ENCODE peak calls at places on chromosomes 12 and 14, in ten cellular contexts. Y is keratinocyte; L is choroid plexus epithelial cell; U is COR-L47; J is HuH-7.5; V is hippocampal formation; H is osteoblast; T is aorta; X is activated T-cell treated with anti-CD3 and anti-CD28 coated beads for 48 hours; N is activated CD4-positive, alpha-beta T cell treated with anti-CD3 and anti-CD28 coated beads, Interleukin-2, amount 50 U/mL, for 48 hours. W is an unnamed sample.

GRCh38 chr12:128829870-128830504 is 6.2 kb upstream of the SLC15A4 start:
- DNase-seq in Y (no peak), L (no peak), U (no peak), J (no peak), V (no peak), H (no peak), T (no peak), X (no peak), N (no peak), W (no peak)

GRCh38 chr12:46535907-46536306 is 163.3 kb upstream of the SLC38A2 start:
- DNase-seq in Y (no peak), L (no peak), U (no peak), J (no peak), V (no peak), H (no peak), T (no peak), X (no peak), N (no peak), W (no peak)

GRCh38 chr14:23245282-23245681 is 7.5 kb downstream of the RNF212B start:
- DNase-seq in Y (no peak), L (no peak), U (no peak), J (no peak), V (no peak), H (no peak), T (no peak), X (no peak), N (no peak), W (no peak)

GRCh38 chr12:120327593-120327992 is at the start of gene PLA2G1B:
- DNase-seq in Y (no peak), L (no peak), U (no peak), J (no peak), V (no peak), H (no peak), T (no peak), X (no peak), N (no peak), W (no peak)

GRCh38 chr12:102342281-102343006 is 137.9 kb downstream of the IGF1 start:
- DNase-seq in Y (no peak), L (no peak), U (no peak), J (peak; percentile 32), V (no peak), H (no peak), T (no peak), X (no peak), N (no peak), W (no peak)

GRCh38 chr14:61321385-61322010 is at the start of gene PRKCH:
- DNase-seq in Y (peak; percentile 41), L (peak; percentile 47), U (peak; percentile 50), J (peak; percentile 65), V (no peak), H (peak; percentile 76), T (peak; percentile 87), X (peak; percentile 71), N (peak; percentile 86), W (peak; percentile 11)

GRCh38 chr12:2372735-2373134 is 319.9 kb downstream of the CACNA1C start:
- DNase-seq in Y (no peak), L (no peak), U (no peak), J (no peak), V (no peak), H (no peak), T (peak; percentile 77), X (no peak), N (no peak), W (no peak)

GRCh38 chr14:25150934-25151790 is 101.2 kb upstream of the STXBP6 start:
- DNase-seq in Y (peak; percentile 7), L (peak; percentile 81), U (peak; percentile 53), J (no peak), V (peak; percentile 84), H (peak; percentile 44), T (no peak), X (no peak), N (no peak), W (peak; percentile 75)

GRCh38 chr14:88327497-88327896 is 4.4 kb upstream of the KCNK10 start:
- DNase-seq in Y (no peak), L (no peak), U (peak; percentile 69), J (no peak), V (no peak), H (no peak), T (no peak), X (no peak), N (no peak), W (no peak)

GRCh38 chr12:120514002-120514401 is 15.0 kb downstream of the COQ5 start:
- DNase-seq in Y (no peak), L (no peak), U (no peak), J (no peak), V (peak; percentile 90), H (no peak), T (no peak), X (no peak), N (no peak), W (no peak)

GRCh38 chr12:125340791-125341190 is 275.6 kb downstream of the AACS start:
- DNase-seq in Y (no peak), L (peak; percentile 30), U (no peak), J (no peak), V (peak; percentile 41), H (peak; percentile 56), T (no peak), X (no peak), N (no peak), W (peak; percentile 93)

GRCh38 chr12:17015501-17015900 is 409.5 kb upstream of the LMO3 start:
- DNase-seq in Y (no peak), L (no peak), U (no peak), J (no peak), V (no peak), H (no peak), T (no peak), X (no peak), N (no peak), W (no peak)

GRCh38 chr14:100440207-100440631 is 117.1 kb downstream of the SLC25A47 start:
- DNase-seq in Y (peak; percentile 49), L (peak; percentile 69), U (peak; percentile 85), J (peak; percentile 74), V (peak; percentile 34), H (peak; percentile 89), T (peak; percentile 67), X (no peak), N (peak; percentile 34), W (peak; percentile 68)

GRCh38 chr14:79411403-79412174 is 799.7 kb downstream of the DIO2 start:
- DNase-seq in Y (peak; percentile 5), L (no peak), U (no peak), J (no peak), V (no peak), H (no peak), T (no peak), X (no peak), N (no peak), W (no peak)

GRCh38 chr14:33352821-33353220 is 414.1 kb downstream of the NPAS3 start:
- DNase-seq in Y (no peak), L (peak; percentile 66), U (no peak), J (no peak), V (no peak), H (no peak), T (no peak), X (no peak), N (no peak), W (no peak)

GRCh38 chr12:92141585-92142244 is 3.9 kb downstream of the BTG1 start:
- DNase-seq in Y (no peak), L (no peak), U (no peak), J (no peak), V (no peak), H (no peak), T (no peak), X (no peak), N (no peak), W (peak; percentile 26)

GRCh38 chr14:99118046-99118721 is 153.8 kb downstream of the BCL11B start:
- DNase-seq in Y (no peak), L (no peak), U (no peak), J (no peak), V (no peak), H (no peak), T (peak; percentile 27), X (no peak), N (no peak), W (no peak)

GRCh38 chr14:57487771-57488170 is 5.9 kb downstream of the CCDC198 start:
- DNase-seq in Y (no peak), L (peak; percentile 11), U (no peak), J (no peak), V (no peak), H (no peak), T (no peak), X (no peak), N (no peak), W (peak; percentile 13)

GRCh38 chr12:4118017-4118510 is 155.5 kb upstream of the CCND2 start:
- DNase-seq in Y (no peak), L (peak; percentile 64), U (no peak), J (no peak), V (peak; percentile 33), H (peak; percentile 5), T (peak; percentile 76), X (no peak), N (no peak), W (peak; percentile 22)

GRCh38 chr12:116690016-116690709 is 47.7 kb downstream of the SPRING1 start:
- DNase-seq in Y (no peak), L (no peak), U (no peak), J (no peak), V (no peak), H (no peak), T (no peak), X (no peak), N (no peak), W (no peak)

GRCh38 chr12:96241484-96242256 is 47.5 kb downstream of the ELK3 start:
- DNase-seq in Y (no peak), L (peak; percentile 62), U (no peak), J (no peak), V (no peak), H (peak; percentile 95), T (peak; percentile 79), X (no peak), N (peak; percentile 52), W (peak; percentile 88)